ENCODE peak calls at places on chromosomes 16 and 17, in four cellular contexts. One of them, this sample, is unnamed.

GRCh38 chr17:47719411-47720152 is 13.5 kb upstream of the TBX21 start:
- DNase-seq in SK-N-SH: no peak
- DNase-seq in H1: no peak
- DNase-seq in GM12878: no peak
- DNase-seq in this sample: peak; percentile 32

GRCh38 chr16:80836846-80837245 is 32.4 kb upstream of the CDYL2 start:
- DNase-seq in SK-N-SH: no peak
- DNase-seq in H1: no peak
- DNase-seq in GM12878: no peak
- DNase-seq in this sample: no peak

GRCh38 chr16:51982715-51983680 is 563.9 kb downstream of the TOX3 start:
- DNase-seq in SK-N-SH: peak; percentile 48
- DNase-seq in H1: peak; percentile 52
- DNase-seq in GM12878: no peak
- DNase-seq in this sample: peak; percentile 58

GRCh38 chr16:86316967-86317616 is 193.2 kb upstream of the FOXF1 start:
- DNase-seq in SK-N-SH: no peak
- DNase-seq in H1: no peak
- DNase-seq in GM12878: no peak
- DNase-seq in this sample: no peak

GRCh38 chr16:19223235-19223847 is 55.3 kb downstream of the SYT17 start:
- DNase-seq in SK-N-SH: no peak
- DNase-seq in H1: peak; percentile 89
- DNase-seq in GM12878: no peak
- DNase-seq in this sample: peak; percentile 61

GRCh38 chr17:3928394-3928793 is 12.1 kb upstream of the P2RX1 start:
- DNase-seq in SK-N-SH: no peak
- DNase-seq in H1: no peak
- DNase-seq in GM12878: no peak
- DNase-seq in this sample: no peak

GRCh38 chr17:48624544-48625501 is 1.3 kb downstream of the HOXB9 start:
- DNase-seq in SK-N-SH: peak; percentile 73
- DNase-seq in H1: peak; percentile 80
- DNase-seq in GM12878: no peak
- DNase-seq in this sample: peak; percentile 66

GRCh38 chr17:67221062-67221998 is 23.7 kb downstream of the HELZ start:
- DNase-seq in SK-N-SH: peak; percentile 56
- DNase-seq in H1: no peak
- DNase-seq in GM12878: no peak
- DNase-seq in this sample: peak; percentile 29

GRCh38 chr17:74297941-74298340 is 23.9 kb downstream of the DNAI2 start:
- DNase-seq in SK-N-SH: no peak
- DNase-seq in H1: no peak
- DNase-seq in GM12878: no peak
- DNase-seq in this sample: no peak

GRCh38 chr17:27532269-27533067 is 76.2 kb downstream of the KSR1 start:
- DNase-seq in SK-N-SH: no peak
- DNase-seq in H1: no peak
- DNase-seq in GM12878: no peak
- DNase-seq in this sample: no peak

GRCh38 chr16:67441289-67441753 is 10.4 kb downstream of the HSD11B2 start:
- DNase-seq in SK-N-SH: no peak
- DNase-seq in H1: no peak
- DNase-seq in GM12878: no peak
- DNase-seq in this sample: no peak

GRCh38 chr16:62190426-62190825 is 154.2 kb upstream of the CDH8 start:
- DNase-seq in SK-N-SH: peak; percentile 31
- DNase-seq in H1: no peak
- DNase-seq in GM12878: no peak
- DNase-seq in this sample: no peak

GRCh38 chr16:73054732-73055481 is 7.0 kb upstream of the ZFHX3 start:
- DNase-seq in SK-N-SH: peak; percentile 45
- DNase-seq in H1: no peak
- DNase-seq in GM12878: no peak
- DNase-seq in this sample: no peak

DNA sequence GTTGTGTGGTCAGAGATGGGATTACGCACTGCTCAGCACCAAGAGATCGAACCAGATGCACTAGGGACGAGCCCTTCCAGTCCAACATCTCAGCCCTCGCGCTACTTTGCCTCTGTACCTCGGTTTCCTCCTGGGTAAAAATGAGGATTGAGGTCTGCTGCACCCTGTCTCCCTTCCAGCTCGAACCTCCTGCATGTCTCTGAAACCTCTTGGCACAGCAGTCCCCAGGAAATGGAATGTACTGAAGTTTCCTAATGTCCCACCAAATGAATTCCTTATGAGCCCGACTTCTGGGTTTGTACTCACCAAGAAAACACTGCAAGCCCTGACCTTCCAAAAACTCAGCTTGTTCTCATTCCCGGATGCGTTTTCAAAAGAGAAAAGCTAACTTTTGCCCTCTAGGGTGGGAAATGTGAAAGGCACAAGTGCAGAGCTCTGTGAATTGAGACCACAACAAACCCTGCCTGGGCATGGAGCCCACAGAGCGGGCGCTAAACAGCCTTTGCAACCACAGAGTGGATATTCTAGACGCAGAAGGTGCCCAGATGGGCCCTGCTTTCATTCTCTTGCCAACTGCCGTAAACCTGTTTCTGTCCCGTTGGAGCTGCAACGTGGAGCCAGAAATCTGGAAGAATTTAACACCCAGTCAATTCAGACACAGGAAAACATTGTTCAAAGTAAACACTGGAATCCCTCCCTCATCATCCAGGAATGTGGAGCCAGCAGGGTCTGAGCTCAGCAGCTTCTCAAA is 10.3 kb downstream of the CDRT4 start:
- DNase-seq in SK-N-SH: peak; percentile 23
- DNase-seq in H1: no peak
- DNase-seq in GM12878: no peak
- DNase-seq in this sample: no peak
- TF ChIP-seq NRF1 in SK-N-SH: no peak
- TF ChIP-seq NRF1 in H1: no peak
- TF ChIP-seq NRF1 in GM12878: no peak
- TF ChIP-seq NRF1 in this sample: no peak

DNA sequence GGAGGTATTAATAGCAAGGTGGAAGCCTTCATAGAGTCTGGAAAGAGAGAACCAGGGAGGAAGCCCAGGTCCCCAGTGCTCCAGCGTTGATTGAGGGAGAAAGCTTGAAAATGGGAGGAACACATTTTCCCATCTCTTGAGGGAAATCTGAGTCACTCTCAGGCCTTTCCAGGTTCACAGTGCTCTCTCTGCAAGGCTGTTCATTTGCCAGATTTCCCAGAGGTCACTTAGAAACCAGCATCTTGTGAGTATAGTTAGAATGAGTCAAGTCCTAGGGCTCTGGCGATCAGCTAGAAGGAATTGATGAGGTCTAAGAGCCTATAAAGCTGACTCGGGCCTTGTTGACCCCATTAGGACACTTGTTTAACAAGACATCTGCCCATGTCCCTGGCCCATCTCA is 17.7 kb upstream of the ZNF594 start:
- DNase-seq in SK-N-SH: no peak
- DNase-seq in H1: no peak
- DNase-seq in GM12878: no peak
- DNase-seq in this sample: no peak
- TF ChIP-seq NRF1 in SK-N-SH: no peak
- TF ChIP-seq NRF1 in H1: no peak
- TF ChIP-seq NRF1 in GM12878: no peak
- TF ChIP-seq NRF1 in this sample: no peak

GRCh38 chr17:82345151-82345976 is 11.8 kb upstream of the SECTM1 start:
- DNase-seq in SK-N-SH: no peak
- DNase-seq in H1: no peak
- DNase-seq in GM12878: no peak
- DNase-seq in this sample: peak; percentile 53

GRCh38 chr17:82346342-82347300 is 12.4 kb upstream of the TEX19 start:
- DNase-seq in SK-N-SH: no peak
- DNase-seq in H1: no peak
- DNase-seq in GM12878: no peak
- DNase-seq in this sample: peak; percentile 40

GRCh38 chr17:82342361-82343079 is 9.0 kb upstream of the SECTM1 start:
- DNase-seq in SK-N-SH: no peak
- DNase-seq in H1: no peak
- DNase-seq in GM12878: no peak
- DNase-seq in this sample: no peak

GRCh38 chr17:82344175-82344907 is 10.8 kb upstream of the SECTM1 start:
- DNase-seq in SK-N-SH: no peak
- DNase-seq in H1: no peak
- DNase-seq in GM12878: no peak
- DNase-seq in this sample: peak; percentile 41

GRCh38 chr17:82343560-82343959 is 10.0 kb upstream of the SECTM1 start:
- DNase-seq in SK-N-SH: no peak
- DNase-seq in H1: no peak
- DNase-seq in GM12878: no peak
- DNase-seq in this sample: no peak
- TF ChIP-seq NRF1 in SK-N-SH: no peak
- TF ChIP-seq NRF1 in H1: no peak
- TF ChIP-seq NRF1 in GM12878: no peak
- TF ChIP-seq NRF1 in this sample: no peak

GRCh38 chr16:11057696-11058345 is 113.5 kb downstream of the CLEC16A start:
- DNase-seq in SK-N-SH: no peak
- DNase-seq in H1: no peak
- DNase-seq in GM12878: no peak
- DNase-seq in this sample: no peak
- TF ChIP-seq NRF1 in SK-N-SH: no peak
- TF ChIP-seq NRF1 in H1: no peak
- TF ChIP-seq NRF1 in GM12878: no peak
- TF ChIP-seq NRF1 in this sample: no peak

DNA sequence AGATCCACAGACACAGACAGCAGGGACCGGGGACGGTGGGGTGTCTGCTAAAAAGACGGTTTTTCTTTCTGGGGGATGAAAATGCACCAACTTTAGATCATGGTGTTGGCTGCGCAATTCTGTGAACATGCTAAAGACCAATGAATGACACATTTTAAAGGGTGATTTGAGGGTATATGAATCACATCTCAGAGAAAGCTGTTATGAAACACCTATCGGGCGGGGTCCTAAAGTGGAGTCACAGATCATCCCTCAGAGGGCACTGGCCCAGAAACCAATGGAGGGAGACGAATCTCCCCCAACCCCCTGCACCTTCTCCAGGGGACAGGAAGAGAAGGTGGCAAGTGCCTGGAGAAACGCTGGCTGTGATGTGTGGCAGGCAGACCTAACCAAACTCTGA is 26.0 kb downstream of the KLHDC4 start:
- DNase-seq in SK-N-SH: no peak
- DNase-seq in H1: no peak
- DNase-seq in GM12878: no peak
- DNase-seq in this sample: no peak
- TF ChIP-seq NRF1 in SK-N-SH: no peak
- TF ChIP-seq NRF1 in H1: no peak
- TF ChIP-seq NRF1 in GM12878: no peak
- TF ChIP-seq NRF1 in this sample: no peak

This sample was measured in K562.